ENCODE peak calls at places on chromosome 9, in eight cellular contexts. B is lower lobe of right lung, S is kidney, H is tibial artery, K is lung, J is left ventricle myocardium inferior, O is gastrocnemius medialis, F is iPS DF 6.9. X is an unnamed sample. For H3K4me1 and H3K9me3, the result is how much of the 10 kb centered on the place peaks cover.

GRCh38 chr9:84932915-84933527 is 263.5 kb downstream of the NTRK2 start:
- DNase-seq in K (no peak), B (no peak), F (no peak), H (no peak), O (no peak), J (no peak), S (no peak), X (no peak)

GRCh38 chr9:86580688-86581087 is 226.5 kb upstream of the TUT7 start:
- DNase-seq in H (no peak), F (no peak), S (no peak), O (peak), J (no peak), K (peak), B (no peak), X (no peak)

GRCh38 chr9:96449522-96449843 is 486 bp upstream of the HABP4 start:
- DNase-seq in F (no peak), O (no peak), J (no peak), S (no peak), K (no peak), H (no peak), B (no peak), X (no peak)

GRCh38 chr9:125479846-125480615 is 218.4 kb downstream of the GAPVD1 start:
- DNase-seq in S (no peak), J (no peak), O (no peak), K (no peak), B (no peak), F (no peak), H (no peak), X (no peak)

GRCh38 chr9:123335986-123336329 is 20.0 kb upstream of the CRB2 start:
- DNase-seq in J (no peak), S (no peak), O (no peak), B (no peak), F (no peak), H (no peak), K (no peak), X (no peak)

GRCh38 chr9:15882883-15883282 is 330.0 kb downstream of the CCDC171 start:
- DNase-seq in S (no peak), B (no peak), J (no peak), F (no peak), O (no peak), K (no peak), H (no peak), X (no peak)

GRCh38 chr9:100379862-100380261 is 27.1 kb upstream of the TEX10 start:
- DNase-seq in J (no peak), O (no peak), F (no peak), K (no peak), H (no peak), S (no peak), B (no peak), X (no peak)

GRCh38 chr9:112063151-112063550 is 111.9 kb downstream of the SUSD1 start:
- DNase-seq in O (peak), K (no peak), B (no peak), F (no peak), S (no peak), J (no peak), H (no peak), X (no peak)

GRCh38 chr9:91741529-91741928 is 208.5 kb downstream of the ROR2 start:
- DNase-seq in O (no peak), S (no peak), F (no peak), J (no peak), B (no peak), H (no peak), K (no peak), X (no peak)

GRCh38 chr9:18985464-18985951 is 47.5 kb downstream of the SAXO1 start:
- DNase-seq in O (no peak), J (no peak), S (no peak), H (no peak), B (peak), F (no peak), K (no peak), X (no peak)

GRCh38 chr9:98370976-98371315 is 115.5 kb upstream of the TBC1D2 start:
- DNase-seq in H (no peak), K (no peak), J (no peak), O (no peak), S (no peak), F (no peak), B (no peak), X (no peak)

GRCh38 chr9:2230362-2230761 is 215.2 kb downstream of the SMARCA2 start:
- DNase-seq in B (no peak), H (no peak), K (no peak), O (no peak), S (no peak), J (no peak), F (no peak), X (no peak)

GRCh38 chr9:76369583-76369982 is 24.6 kb downstream of the RFK start:
- DNase-seq in H (no peak), F (no peak), S (no peak), K (peak), O (no peak), B (no peak), J (no peak), X (no peak)

GRCh38 chr9:128214571-128215490 is 11.7 kb downstream of the DNM1 start:
- DNase-seq in O (no peak), K (no peak), J (no peak), B (no peak), S (no peak), F (no peak), H (no peak), X (no peak)

GRCh38 chr9:73577867-73578266 is 426.2 kb downstream of the ANXA1 start:
- DNase-seq in K (no peak), B (no peak), S (no peak), F (no peak), O (no peak), J (no peak), H (no peak), X (no peak)

GRCh38 chr9:127452481-127453092 is 1.3 kb downstream of the LRSAM1 start:
- DNase-seq in K (peak), O (peak), J (peak), F (no peak), H (no peak), S (peak), B (peak), X (peak)

GRCh38 chr9:115373000-115373709 is 255.2 kb upstream of the TNC start:
- DNase-seq in H (no peak), O (no peak), K (no peak), F (no peak), J (no peak), S (no peak), B (no peak), X (no peak)

GRCh38 chr9:89544280-89544664 is 46.4 kb upstream of the SEMA4D start:
- DNase-seq in B (no peak), O (no peak), H (no peak), F (no peak), J (no peak), S (peak), K (no peak), X (no peak)

GRCh38 chr9:2465921-2466460 is 155.6 kb upstream of the VLDLR start:
- DNase-seq in J (no peak), S (no peak), B (no peak), H (no peak), F (no peak), O (peak), K (no peak), X (no peak)

GRCh38 chr9:89021154-89021803 is 30.0 kb downstream of the S1PR3 start:
- DNase-seq in B (no peak), J (no peak), O (peak), H (peak), F (no peak), S (peak), K (peak), X (peak)

GRCh38 chr9:127158995-127159801 is 36.8 kb upstream of the ANGPTL2 start:
- DNase-seq in S (peak), J (no peak), O (peak), K (no peak), B (no peak), F (peak), H (peak), X (peak)

GRCh38 chr9:107176701-107177100 is 106.4 kb upstream of the RAD23B start:
- DNase-seq in S (no peak), K (no peak), F (no peak), B (no peak), J (no peak), O (peak), H (peak), X (peak)

GRCh38 chr9:110850401-110851135 is 182.0 kb downstream of the MUSK start:
- DNase-seq in J (no peak), O (no peak), K (no peak), B (no peak), S (no peak), H (no peak), F (no peak), X (no peak)

GRCh38 chr9:69063839-69064238 is 28.3 kb downstream of the FXN start:
- DNase-seq in O (no peak), K (no peak), H (no peak), J (no peak), S (no peak), F (no peak), B (no peak), X (no peak)

GRCh38 chr9:15295761-15296405 is 11.1 kb downstream of the TTC39B start:
- DNase-seq in H (no peak), B (no peak), S (no peak), F (no peak), K (no peak), J (no peak), O (no peak), X (no peak)

GRCh38 chr9:71761938-71762353 is 6.4 kb downstream of the CEMIP2 start:
- DNase-seq in K (peak), F (no peak), H (no peak), B (no peak), O (no peak), J (no peak), S (no peak), X (no peak)
- H3K4me1 ChIP-seq in K (under half), F (under half), H (under half), B (half or more), O (under half), J (under half), S (under half), X (half or more)

DNA sequence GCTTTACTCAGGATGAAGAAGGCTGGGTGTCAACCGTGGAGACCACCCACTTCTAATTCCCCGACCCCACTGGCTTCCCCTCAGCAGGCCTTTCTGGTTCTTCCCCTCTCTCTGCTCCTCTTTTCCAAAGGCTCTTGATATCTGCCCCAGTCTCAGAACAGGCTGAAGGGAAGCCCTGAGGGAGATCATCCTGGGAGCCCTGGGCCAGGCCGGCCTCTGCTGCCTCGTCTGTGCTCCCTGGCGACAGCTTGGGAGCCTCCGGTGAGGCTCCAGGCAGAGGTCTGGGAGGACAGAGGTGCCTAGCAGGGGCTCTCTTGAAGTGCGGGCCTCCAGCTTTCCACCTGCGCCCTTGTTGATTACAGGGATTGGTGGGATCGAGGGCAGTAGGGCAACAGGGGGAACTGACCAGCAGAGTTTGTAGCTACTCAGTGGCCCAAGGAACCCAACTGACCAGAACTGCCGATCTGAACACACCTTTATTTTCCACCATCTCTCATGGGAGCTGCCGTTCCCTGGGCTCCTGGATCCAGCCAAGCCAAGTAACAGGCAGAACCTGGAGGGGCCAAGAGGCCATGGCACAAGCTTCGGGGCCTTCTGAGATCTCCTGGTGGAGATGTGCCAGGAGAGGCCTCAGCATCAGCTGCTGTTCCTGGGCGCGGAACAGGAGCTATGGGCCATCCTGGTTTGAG is 198.5 kb downstream of the CACNA1B start:
- DNase-seq in O (no peak), K (no peak), B (no peak), J (no peak), F (no peak), H (peak), S (peak), X (no peak)
- H3K9me3 ChIP-seq in O (under half), K (under half), B (under half), J (under half), F (under half), H (under half), S (under half), X (under half)

GRCh38 chr9:93586290-93587057 is 10.1 kb downstream of the PHF2 start:
- DNase-seq in H (peak), F (no peak), S (peak), J (peak), K (no peak), B (peak), O (no peak), X (peak)
- H3K4me1 ChIP-seq in H (under half), F (under half), S (under half), J (half or more), K (under half), B (half or more), O (under half), X (half or more)

GRCh38 chr9:135919318-135919717 is 12.0 kb upstream of the CAMSAP1 start:
- DNase-seq in O (peak), F (no peak), S (no peak), K (no peak), H (no peak), J (no peak), B (no peak), X (no peak)

GRCh38 chr9:135920256-135920930 is 13.0 kb upstream of the CAMSAP1 start:
- DNase-seq in J (no peak), F (no peak), B (no peak), H (peak), S (no peak), O (peak), K (no peak), X (peak)

GRCh38 chr9:135920973-135921585 is 13.7 kb upstream of the CAMSAP1 start:
- DNase-seq in F (no peak), H (no peak), S (no peak), O (peak), B (no peak), J (no peak), K (no peak), X (peak)

GRCh38 chr9:135914921-135915320 is 7.6 kb upstream of the CAMSAP1 start:
- DNase-seq in F (no peak), O (no peak), H (peak), K (no peak), J (no peak), B (no peak), S (no peak), X (no peak)

DNA sequence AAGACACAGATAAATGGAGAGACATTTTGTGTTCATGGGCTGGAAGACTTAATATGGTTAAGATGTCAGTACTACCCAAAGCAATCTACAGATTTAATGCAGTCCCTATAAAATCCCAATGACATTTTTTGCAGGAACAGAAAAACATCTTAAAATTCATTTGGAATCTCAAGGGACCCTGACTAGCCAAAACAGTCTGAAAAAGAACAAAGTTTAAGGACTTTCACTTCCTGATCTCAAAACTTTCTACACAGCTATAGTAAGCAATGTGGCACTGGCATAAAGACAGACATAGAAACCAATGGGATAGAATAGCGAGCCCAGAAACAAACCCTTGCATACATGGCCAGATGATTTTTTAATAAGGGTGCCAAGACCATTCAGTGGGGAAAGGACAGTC is 9.7 kb upstream of the CAMSAP1 start:
- DNase-seq in S (no peak), B (no peak), K (no peak), J (no peak), O (no peak), H (no peak), F (no peak), X (no peak)
- H3K9me3 ChIP-seq in S (under half), B (under half), K (under half), J (half or more), O (under half), H (half or more), F (under half), X (under half)

GRCh38 chr9:113993838-113994540 is 84.1 kb downstream of the AMBP start:
- DNase-seq in J (peak), F (no peak), K (peak), B (peak), H (peak), S (peak), O (peak), X (peak)
- H3K4me1 ChIP-seq in J (half or more), F (under half), K (under half), B (under half), H (half or more), S (under half), O (under half), X (under half)

GRCh38 chr9:40913096-40913719 is 215.3 kb downstream of the FOXD4L6 start:
- DNase-seq in J (no peak), F (no peak), H (no peak), B (no peak), K (no peak), O (no peak), S (no peak), X (no peak)
- H3K9me3 ChIP-seq in J (half or more), F (under half), H (half or more), B (half or more), K (half or more), O (half or more), S (half or more), X (half or more)

GRCh38 chr9:136053757-136054142 is 41.3 kb downstream of the NACC2 start:
- DNase-seq in B (no peak), J (no peak), S (no peak), F (no peak), K (no peak), H (no peak), O (no peak), X (no peak)

GRCh38 chr9:136054798-136055714 is 40.0 kb downstream of the NACC2 start:
- DNase-seq in J (no peak), F (no peak), H (no peak), K (no peak), B (no peak), S (no peak), O (no peak), X (no peak)

GRCh38 chr9:136052433-136052880 is 42.6 kb downstream of the NACC2 start:
- DNase-seq in S (peak), J (no peak), K (no peak), B (no peak), O (no peak), F (no peak), H (peak), X (no peak)

GRCh38 chr9:136052991-136053756 is 41.9 kb downstream of the NACC2 start:
- DNase-seq in F (no peak), H (no peak), J (no peak), B (no peak), O (peak), K (no peak), S (peak), X (no peak)

GRCh38 chr9:136054146-136054545 is 40.9 kb downstream of the NACC2 start:
- DNase-seq in K (no peak), B (no peak), F (no peak), O (no peak), J (no peak), S (no peak), H (no peak), X (no peak)
- H3K4me1 ChIP-seq in K (under half), B (half or more), F (under half), O (under half), J (half or more), S (under half), H (half or more), X (under half)

GRCh38 chr9:133995012-133995896 is 3.1 kb upstream of the VAV2 start:
- DNase-seq in K (no peak), J (no peak), H (no peak), B (no peak), F (no peak), S (peak), O (no peak), X (peak)
- H3K9me3 ChIP-seq in K (under half), J (under half), H (under half), B (under half), F (under half), S (under half), O (under half), X (under half)

GRCh38 chr9:132478353-132478752 is 68.3 kb downstream of the CFAP77 start:
- DNase-seq in H (no peak), O (no peak), F (no peak), S (no peak), B (no peak), J (no peak), K (no peak), X (no peak)

GRCh38 chr9:132481467-132481866 is 71.5 kb downstream of the CFAP77 start:
- DNase-seq in H (no peak), S (no peak), K (no peak), J (no peak), B (no peak), F (no peak), O (no peak), X (no peak)

GRCh38 chr9:132474253-132474652 is 64.2 kb downstream of the CFAP77 start:
- DNase-seq in K (no peak), J (no peak), H (no peak), F (no peak), S (no peak), B (no peak), O (no peak), X (no peak)

GRCh38 chr9:132482196-132482813 is 72.3 kb downstream of the CFAP77 start:
- DNase-seq in J (no peak), F (no peak), O (no peak), B (no peak), K (no peak), H (no peak), S (no peak), X (no peak)

GRCh38 chr9:132479733-132480132 is 69.7 kb downstream of the CFAP77 start:
- DNase-seq in K (no peak), J (no peak), S (no peak), B (no peak), F (no peak), H (no peak), O (no peak), X (no peak)
- H3K4me1 ChIP-seq in K (under half), J (under half), S (under half), B (under half), F (under half), H (under half), O (under half), X (under half)

X was measured in psoas muscle.